ENCODE peak calls at places on chromosomes 3 and 15, in nine cellular contexts. R is testis, E is foreskin keratinocyte, Z is tibial nerve, W is heart right ventricle, K is adrenal gland, Y is GM23338, H is PC-3, G is fibroblast of lung. A is an unnamed sample. For H3K4me1, the result is how much of the 10 kb centered on the place peaks cover.

GRCh38 chr15:31587583-31587982 is 260.9 kb downstream of the KLF13 start:
- DNase-seq in R (no peak), E (no peak), Z (no peak), W (no peak), K (no peak), Y (no peak), H (no peak), G (no peak), A (no peak)

GRCh38 chr3:129934234-129935123 is 40.0 kb upstream of the TRH start:
- DNase-seq in R (peak), E (no peak), Z (no peak), W (no peak), K (peak), Y (peak), H (peak), G (no peak), A (no peak)

GRCh38 chr3:132593950-132594328 is 3.1 kb upstream of the ACKR4 start:
- DNase-seq in R (no peak), E (peak), Z (no peak), W (no peak), K (no peak), Y (no peak), H (peak), G (peak), A (no peak)

GRCh38 chr3:118688396-118688884 is 346.2 kb downstream of the IGSF11 start:
- DNase-seq in R (no peak), E (peak), Z (no peak), W (no peak), K (no peak), Y (no peak), H (peak), G (no peak), A (no peak)

GRCh38 chr15:42156266-42156922 is at the start of gene PLA2G4F:
- DNase-seq in R (no peak), E (no peak), Z (no peak), W (no peak), K (no peak), Y (no peak), H (peak), G (no peak), A (no peak)

GRCh38 chr3:31232049-31233040 is 300.4 kb upstream of the STT3B start:
- DNase-seq in R (no peak), E (peak), Z (no peak), W (peak), K (no peak), Y (no peak), H (no peak), G (peak), A (no peak)

GRCh38 chr15:31227954-31228542 is 98.6 kb upstream of the KLF13 start:
- DNase-seq in R (no peak), E (no peak), Z (no peak), W (no peak), K (no peak), Y (no peak), H (no peak), G (no peak), A (no peak)

GRCh38 chr3:7188551-7188950 is 327.6 kb downstream of the GRM7 start:
- DNase-seq in R (no peak), E (no peak), Z (no peak), W (no peak), K (no peak), Y (no peak), H (no peak), G (peak), A (no peak)

GRCh38 chr3:147117631-147118030 is 288.7 kb downstream of the ZIC4 start:
- DNase-seq in R (no peak), E (no peak), Z (no peak), W (no peak), K (no peak), Y (no peak), H (no peak), G (no peak), A (no peak)

GRCh38 chr3:129605593-129606521 is 619 bp downstream of the PLXND1 start:
- DNase-seq in R (peak), E (no peak), Z (peak), W (no peak), K (peak), Y (no peak), H (peak), G (peak), A (no peak)

GRCh38 chr3:37295925-37296324 is 121.5 kb upstream of the LRRFIP2 start:
- DNase-seq in R (no peak), E (no peak), Z (no peak), W (no peak), K (no peak), Y (no peak), H (no peak), G (no peak), A (no peak)

GRCh38 chr3:157030712-157031111 is 129.2 kb downstream of the CCNL1 start:
- DNase-seq in R (no peak), E (no peak), Z (no peak), W (no peak), K (no peak), Y (no peak), H (no peak), G (peak), A (no peak)

GRCh38 chr3:87398226-87398774 is 121.9 kb upstream of the POU1F1 start:
- DNase-seq in R (no peak), E (no peak), Z (no peak), W (no peak), K (no peak), Y (no peak), H (no peak), G (no peak), A (no peak)

GRCh38 chr3:80367149-80367548 is 599.4 kb upstream of the ROBO1 start:
- DNase-seq in R (no peak), E (no peak), Z (no peak), W (no peak), K (no peak), Y (peak), H (no peak), G (no peak), A (no peak)

GRCh38 chr15:68612979-68613740 is 34.4 kb downstream of the CORO2B start:
- DNase-seq in R (no peak), E (no peak), Z (no peak), W (no peak), K (no peak), Y (no peak), H (no peak), G (no peak), A (no peak)

GRCh38 chr3:55061619-55062018 is 133.8 kb upstream of the LRTM1 start:
- DNase-seq in R (no peak), E (peak), Z (no peak), W (no peak), K (no peak), Y (no peak), H (no peak), G (peak), A (no peak)

GRCh38 chr15:60122691-60123090 is 118.6 kb downstream of the FOXB1 start:
- DNase-seq in R (no peak), E (no peak), Z (no peak), W (no peak), K (no peak), Y (no peak), H (no peak), G (no peak), A (no peak)

GRCh38 chr3:161221881-161222600 is 930 bp downstream of the NMD3 start:
- DNase-seq in R (peak), E (no peak), Z (no peak), W (peak), K (peak), Y (no peak), H (peak), G (peak), A (no peak)

GRCh38 chr3:135311699-135312098 is 516.6 kb downstream of the EPHB1 start:
- DNase-seq in R (no peak), E (no peak), Z (no peak), W (no peak), K (no peak), Y (no peak), H (peak), G (no peak), A (no peak)

GRCh38 chr15:82882250-82882928 is 70.1 kb downstream of the HOMER2 start:
- DNase-seq in R (no peak), E (no peak), Z (no peak), W (no peak), K (no peak), Y (no peak), H (no peak), G (no peak), A (no peak)

GRCh38 chr3:23751485-23751811 is 54.3 kb upstream of the UBE2E1 start:
- DNase-seq in R (no peak), E (no peak), Z (no peak), W (peak), K (no peak), Y (peak), H (no peak), G (peak), A (no peak)

GRCh38 chr15:69607101-69607500 is 154.5 kb downstream of the RPLP1 start:
- DNase-seq in R (no peak), E (no peak), Z (no peak), W (no peak), K (no peak), Y (peak), H (no peak), G (peak), A (no peak)

GRCh38 chr3:10522646-10523303 is 17.4 kb upstream of the ATP2B2 start:
- DNase-seq in R (peak), E (no peak), Z (no peak), W (no peak), K (no peak), Y (no peak), H (no peak), G (no peak), A (no peak)

GRCh38 chr15:23866832-23867231 is 179.7 kb upstream of the NDN start:
- DNase-seq in R (no peak), E (no peak), Z (no peak), W (no peak), K (no peak), Y (peak), H (peak), G (no peak), A (no peak)

GRCh38 chr3:112568642-112569041 is 6.8 kb downstream of the SLC35A5 start:
- DNase-seq in R (no peak), E (peak), Z (no peak), W (no peak), K (no peak), Y (no peak), H (peak), G (peak), A (no peak)

GRCh38 chr15:31360843-31361763 is 34.5 kb downstream of the KLF13 start:
- DNase-seq in R (peak), E (no peak), Z (no peak), W (peak), K (no peak), Y (peak), H (no peak), G (no peak), A (no peak)

GRCh38 chr3:10941972-10942371 is 50.6 kb upstream of the SLC6A1 start:
- DNase-seq in R (no peak), E (peak), Z (no peak), W (no peak), K (no peak), Y (peak), H (peak), G (no peak), A (no peak)

GRCh38 chr15:77839431-77839830 is 206.7 kb upstream of the LINGO1 start:
- DNase-seq in R (no peak), E (no peak), Z (no peak), W (no peak), K (no peak), Y (no peak), H (no peak), G (no peak), A (no peak)

DNA sequence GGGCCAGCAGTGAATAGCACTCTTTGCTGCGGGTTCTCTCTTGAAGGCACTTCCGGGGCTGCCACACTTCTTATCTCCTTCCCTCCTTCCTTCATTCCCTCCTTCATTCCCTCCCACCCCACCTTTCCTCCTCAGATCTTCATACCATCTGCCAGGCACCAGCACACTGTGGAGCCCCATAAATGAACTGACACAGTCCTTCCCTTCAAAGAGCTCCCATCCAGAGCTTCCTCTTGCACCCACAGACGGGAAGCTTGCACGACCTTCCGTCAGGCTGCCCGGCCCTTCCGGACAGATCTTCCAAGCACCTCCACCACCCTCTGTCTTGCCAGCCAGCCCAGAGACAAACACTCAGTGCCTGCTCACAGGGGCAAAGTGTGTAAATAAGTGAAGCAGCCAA is 65.4 kb upstream of the HERC1 start:
- DNase-seq in R (no peak), E (no peak), Z (no peak), W (no peak), K (no peak), Y (no peak), H (no peak), G (no peak), A (no peak)
- H3K27ac ChIP-seq in R (no peak), E (no peak), Z (no peak), W (no peak), K (no peak), Y (no peak), H (no peak), G (no peak), A (no peak)

GRCh38 chr3:126529585-126530170 is 5.7 kb downstream of the CHST13 start:
- DNase-seq in R (no peak), E (no peak), Z (no peak), W (no peak), K (no peak), Y (no peak), H (no peak), G (no peak), A (no peak)

GRCh38 chr3:126528419-126528799 is 4.5 kb downstream of the CHST13 start:
- DNase-seq in R (no peak), E (no peak), Z (no peak), W (no peak), K (no peak), Y (no peak), H (no peak), G (no peak), A (no peak)

GRCh38 chr3:126530171-126531050 is 6.5 kb downstream of the CHST13 start:
- DNase-seq in R (no peak), E (no peak), Z (no peak), W (no peak), K (peak), Y (no peak), H (no peak), G (no peak), A (no peak)

GRCh38 chr3:126527455-126528211 is 3.7 kb downstream of the CHST13 start:
- DNase-seq in R (no peak), E (no peak), Z (no peak), W (no peak), K (no peak), Y (no peak), H (no peak), G (no peak), A (no peak)

GRCh38 chr3:126528800-126529541 is 5.0 kb downstream of the CHST13 start:
- DNase-seq in R (peak), E (no peak), Z (no peak), W (peak), K (peak), Y (no peak), H (no peak), G (no peak), A (no peak)
- H3K4me1 ChIP-seq in R (under half), E (under half), Z (under half), W (under half), K (under half), Y (under half), H (under half), G (under half), A (under half)

GRCh38 chr15:49366496-49366895 is 56.5 kb upstream of the FGF7 start:
- DNase-seq in R (no peak), E (no peak), Z (no peak), W (no peak), K (no peak), Y (no peak), H (no peak), G (no peak), A (no peak)

GRCh38 chr15:49372366-49372765 is 50.7 kb upstream of the FGF7 start:
- DNase-seq in R (no peak), E (no peak), Z (no peak), W (no peak), K (no peak), Y (peak), H (no peak), G (no peak), A (no peak)

GRCh38 chr15:49370782-49371181 is 52.3 kb upstream of the FGF7 start:
- DNase-seq in R (no peak), E (no peak), Z (no peak), W (no peak), K (no peak), Y (no peak), H (peak), G (peak), A (no peak)
- TF ChIP-seq CTCF in R (no peak), E (peak), Z (peak), W (no peak), K (no peak), Y (no peak), H (peak), G (peak), A (no peak)

GRCh38 chr15:71329509-71330260 is 214.4 kb downstream of the THSD4 start:
- DNase-seq in R (no peak), E (peak), Z (no peak), W (peak), K (peak), Y (no peak), H (peak), G (peak), A (peak)

GRCh38 chr15:71325461-71325860 is 210.2 kb downstream of the THSD4 start:
- DNase-seq in R (no peak), E (no peak), Z (no peak), W (no peak), K (no peak), Y (no peak), H (peak), G (peak), A (no peak)

GRCh38 chr15:71329041-71329440 is 213.8 kb downstream of the THSD4 start:
- DNase-seq in R (peak), E (no peak), Z (no peak), W (peak), K (peak), Y (no peak), H (no peak), G (peak), A (peak)

GRCh38 chr15:71332605-71333004 is 217.3 kb downstream of the THSD4 start:
- DNase-seq in R (no peak), E (no peak), Z (no peak), W (no peak), K (no peak), Y (no peak), H (no peak), G (peak), A (no peak)

GRCh38 chr15:71328453-71328852 is 213.2 kb downstream of the THSD4 start:
- DNase-seq in R (no peak), E (no peak), Z (no peak), W (no peak), K (no peak), Y (no peak), H (no peak), G (no peak), A (no peak)
- H3K27ac ChIP-seq in R (no peak), E (no peak), Z (peak), W (peak), K (peak), Y (no peak), H (no peak), G (peak), A (peak)

DNA sequence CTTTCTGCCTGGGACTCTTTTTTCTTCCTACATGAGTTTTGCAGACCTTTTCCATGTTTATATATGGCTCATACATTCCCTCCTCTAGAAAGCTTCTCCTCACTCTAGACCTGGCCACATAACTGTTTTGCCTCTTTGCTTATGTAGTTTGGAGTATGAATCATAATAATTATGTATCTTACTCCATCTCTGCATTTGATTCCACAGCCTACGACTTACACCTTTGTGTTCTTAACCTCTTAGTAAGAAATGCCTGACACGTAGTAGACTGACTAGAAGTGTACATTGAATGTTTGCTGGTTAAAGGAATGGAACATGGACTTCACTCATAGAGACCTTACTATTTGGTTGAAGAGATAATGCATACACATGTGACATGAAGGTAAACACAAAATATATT is 56.4 kb downstream of the MBNL1 start:
- DNase-seq in R (no peak), E (no peak), Z (no peak), W (no peak), K (no peak), Y (no peak), H (no peak), G (no peak), A (no peak)
- H3K4me1 ChIP-seq in R (under half), E (under half), Z (half or more), W (half or more), K (half or more), Y (under half), H (under half), G (under half), A (half or more)

DNA sequence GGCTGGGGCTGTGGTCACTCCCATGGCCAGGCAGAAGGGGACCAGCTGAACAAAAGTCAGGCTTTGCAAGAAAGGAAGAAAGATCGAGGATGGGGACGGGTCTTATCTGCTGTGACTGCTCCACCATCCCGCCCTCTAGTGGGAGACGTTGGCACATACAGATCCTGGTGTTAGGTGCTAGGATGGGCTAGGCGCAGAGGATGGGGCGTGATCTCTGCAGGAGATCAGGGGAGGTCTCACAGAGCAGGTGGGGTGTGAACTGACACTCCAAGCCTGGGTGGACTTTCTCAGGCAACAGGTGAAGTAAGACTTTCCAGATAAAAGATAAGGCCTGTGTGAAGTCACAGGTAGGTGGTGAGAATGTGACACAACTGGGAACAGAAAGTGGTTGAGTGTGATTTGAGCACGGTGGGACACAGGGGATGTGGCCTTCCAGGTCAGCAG is 141.9 kb upstream of the SMAD3 start:
- DNase-seq in R (peak), E (no peak), Z (no peak), W (no peak), K (no peak), Y (peak), H (peak), G (no peak), A (no peak)
- TF ChIP-seq CTCF in R (no peak), E (peak), Z (peak), W (peak), K (peak), Y (peak), H (peak), G (peak), A (no peak)

GRCh38 chr15:67024998-67025368 is 40.4 kb upstream of the SMAD3 start:
- DNase-seq in R (no peak), E (no peak), Z (no peak), W (no peak), K (no peak), Y (no peak), H (no peak), G (no peak), A (no peak)

GRCh38 chr15:67023517-67024321 is 41.7 kb upstream of the SMAD3 start:
- DNase-seq in R (no peak), E (no peak), Z (no peak), W (no peak), K (no peak), Y (no peak), H (peak), G (no peak), A (no peak)

GRCh38 chr15:67024322-67024997 is 40.9 kb upstream of the SMAD3 start:
- DNase-seq in R (peak), E (peak), Z (peak), W (peak), K (peak), Y (no peak), H (peak), G (peak), A (peak)

GRCh38 chr15:67025719-67026118 is 39.7 kb upstream of the SMAD3 start:
- DNase-seq in R (peak), E (no peak), Z (no peak), W (peak), K (peak), Y (no peak), H (peak), G (peak), A (no peak)

GRCh38 chr15:67026171-67026967 is 39.0 kb upstream of the SMAD3 start:
- DNase-seq in R (no peak), E (no peak), Z (no peak), W (no peak), K (no peak), Y (no peak), H (no peak), G (no peak), A (no peak)
- H3K27ac ChIP-seq in R (peak), E (peak), Z (peak), W (peak), K (peak), Y (no peak), H (peak), G (peak), A (peak)